ENCODE peak calls at places on chromosomes 1 and 21, in ten cellular contexts. D is colonic mucosa, S is uterus, W is mucosa of descending colon, U is Peyer's patch, B is fibroblast of lung, X is cardiac muscle cell, V is suprapubic skin, I is esophagus squamous epithelium, L is neural progenitor cell. J is an unnamed sample. For H3K36me3, the result is how much of the 10 kb centered on the place peaks cover.

GRCh38 chr1:20180221-20181207 is 5.4 kb upstream of the UBXN10 start:
- DNase-seq in D (no peak), S (no peak), W (peak), U (no peak), B (no peak), X (no peak), V (no peak), I (no peak), L (no peak), J (no peak)

GRCh38 chr1:83998599-83999315 is at the start of gene TTLL7:
- DNase-seq in D (peak), S (peak), W (peak), U (peak), B (peak), X (peak), V (peak), I (peak), L (peak), J (no peak)

GRCh38 chr1:169361281-169361680 is 6.3 kb downstream of the NME7 start:
- DNase-seq in D (no peak), S (no peak), W (no peak), U (no peak), B (peak), X (no peak), V (no peak), I (no peak), L (no peak), J (no peak)

GRCh38 chr1:32068891-32069590 is 3.7 kb upstream of the TMEM39B start:
- DNase-seq in D (no peak), S (no peak), W (no peak), U (no peak), B (no peak), X (no peak), V (no peak), I (no peak), L (peak), J (no peak)

GRCh38 chr1:173302890-173303829 is 96.0 kb upstream of the TNFSF4 start:
- DNase-seq in D (no peak), S (no peak), W (no peak), U (no peak), B (no peak), X (peak), V (no peak), I (no peak), L (peak), J (no peak)

GRCh38 chr1:41341756-41342562 is 19.3 kb upstream of the FOXO6 start:
- DNase-seq in D (peak), S (no peak), W (peak), U (no peak), B (no peak), X (no peak), V (peak), I (no peak), L (peak), J (no peak)

GRCh38 chr1:29395724-29396437 is 159.6 kb downstream of the PTPRU start:
- DNase-seq in D (no peak), S (no peak), W (no peak), U (no peak), B (no peak), X (no peak), V (no peak), I (no peak), L (no peak), J (no peak)

GRCh38 chr1:54547601-54548388 is at the start of gene ACOT11:
- DNase-seq in D (peak), S (peak), W (peak), U (no peak), B (peak), X (peak), V (peak), I (no peak), L (peak), J (no peak)

GRCh38 chr21:36820176-36821031 is 121.5 kb downstream of the SIM2 start:
- DNase-seq in D (no peak), S (no peak), W (no peak), U (no peak), B (no peak), X (peak), V (no peak), I (no peak), L (peak), J (no peak)

GRCh38 chr1:179448429-179449149 is 82.8 kb downstream of the AXDND1 start:
- DNase-seq in D (no peak), S (no peak), W (no peak), U (no peak), B (no peak), X (no peak), V (no peak), I (no peak), L (no peak), J (no peak)

GRCh38 chr1:151210830-151211229 is 12.5 kb downstream of the PIP5K1A start:
- DNase-seq in D (no peak), S (no peak), W (no peak), U (no peak), B (peak), X (no peak), V (no peak), I (no peak), L (no peak), J (no peak)

GRCh38 chr1:109935451-109935900 is 24.8 kb downstream of the CSF1 start:
- DNase-seq in D (peak), S (no peak), W (peak), U (peak), B (no peak), X (no peak), V (no peak), I (no peak), L (no peak), J (no peak)

GRCh38 chr1:92503926-92504750 is 17.4 kb upstream of the GFI1 start:
- DNase-seq in D (no peak), S (no peak), W (no peak), U (no peak), B (no peak), X (no peak), V (no peak), I (no peak), L (no peak), J (no peak)

GRCh38 chr1:117685936-117686806 is 80.3 kb downstream of the TENT5C start:
- DNase-seq in D (no peak), S (no peak), W (peak), U (no peak), B (no peak), X (no peak), V (no peak), I (no peak), L (no peak), J (no peak)

GRCh38 chr21:44868707-44869106 is 4.8 kb downstream of the PTTG1IP start:
- DNase-seq in D (no peak), S (no peak), W (peak), U (peak), B (no peak), X (no peak), V (no peak), I (no peak), L (no peak), J (no peak)

GRCh38 chr1:103106426-103107321 is 1.6 kb downstream of the COL11A1 start:
- DNase-seq in D (no peak), S (no peak), W (no peak), U (no peak), B (peak), X (peak), V (no peak), I (no peak), L (peak), J (no peak)

GRCh38 chr1:85297855-85298629 is 21.6 kb upstream of the BCL10 start:
- DNase-seq in D (peak), S (peak), W (no peak), U (no peak), B (peak), X (no peak), V (no peak), I (no peak), L (no peak), J (peak)

GRCh38 chr1:32494196-32494595 is 29.3 kb downstream of the ZBTB8B start:
- DNase-seq in D (no peak), S (no peak), W (no peak), U (no peak), B (no peak), X (peak), V (no peak), I (no peak), L (no peak), J (no peak)

GRCh38 chr1:155834296-155834926 is 22.6 kb downstream of the GON4L start:
- DNase-seq in D (no peak), S (no peak), W (no peak), U (no peak), B (peak), X (peak), V (no peak), I (no peak), L (peak), J (no peak)

GRCh38 chr1:113109908-113110554 is 37.0 kb downstream of the LRIG2 start:
- DNase-seq in D (no peak), S (peak), W (no peak), U (no peak), B (peak), X (no peak), V (no peak), I (no peak), L (no peak), J (no peak)

GRCh38 chr1:206798384-206798996 is 26.2 kb upstream of the IL10 start:
- DNase-seq in D (no peak), S (no peak), W (no peak), U (no peak), B (no peak), X (no peak), V (no peak), I (no peak), L (no peak), J (no peak)
- TF ChIP-seq CTCF in D (no peak), S (no peak), W (no peak), U (no peak), B (no peak), X (no peak), V (no peak), I (no peak), L (no peak), J (no peak)

GRCh38 chr1:22141493-22141892 is 1.4 kb downstream of the WNT4 start:
- DNase-seq in D (no peak), S (no peak), W (no peak), U (no peak), B (no peak), X (no peak), V (no peak), I (no peak), L (peak), J (no peak)

GRCh38 chr1:22143065-22143514 is at the start of gene WNT4:
- DNase-seq in D (no peak), S (no peak), W (peak), U (peak), B (no peak), X (peak), V (no peak), I (no peak), L (peak), J (no peak)

GRCh38 chr1:22140681-22141080 is 2.2 kb downstream of the WNT4 start:
- DNase-seq in D (no peak), S (no peak), W (no peak), U (no peak), B (no peak), X (no peak), V (no peak), I (no peak), L (no peak), J (no peak)

GRCh38 chr1:22142315-22143064 is 407 bp downstream of the WNT4 start:
- DNase-seq in D (peak), S (no peak), W (peak), U (peak), B (no peak), X (peak), V (no peak), I (no peak), L (peak), J (no peak)

GRCh38 chr1:22141948-22142314 is 966 bp downstream of the WNT4 start:
- DNase-seq in D (no peak), S (no peak), W (no peak), U (no peak), B (no peak), X (peak), V (no peak), I (no peak), L (peak), J (no peak)
- H3K4me3 ChIP-seq in D (peak), S (peak), W (no peak), U (peak), B (no peak), X (peak), V (peak), I (peak), L (peak), J (no peak)

GRCh38 chr1:15761729-15762128 is 3.1 kb downstream of the FBLIM1 start:
- DNase-seq in D (no peak), S (no peak), W (no peak), U (no peak), B (no peak), X (peak), V (no peak), I (no peak), L (no peak), J (no peak)

GRCh38 chr1:15764890-15765289 is 6.3 kb downstream of the FBLIM1 start:
- DNase-seq in D (no peak), S (no peak), W (no peak), U (no peak), B (no peak), X (no peak), V (no peak), I (no peak), L (no peak), J (no peak)

GRCh38 chr1:15764269-15764764 is 5.7 kb downstream of the FBLIM1 start:
- DNase-seq in D (peak), S (no peak), W (peak), U (peak), B (no peak), X (no peak), V (no peak), I (no peak), L (no peak), J (no peak)

GRCh38 chr1:15760520-15761211 is 2.1 kb downstream of the FBLIM1 start:
- DNase-seq in D (peak), S (peak), W (peak), U (no peak), B (peak), X (no peak), V (no peak), I (no peak), L (peak), J (no peak)

GRCh38 chr1:15762546-15762945 is 4.0 kb downstream of the FBLIM1 start:
- DNase-seq in D (no peak), S (no peak), W (no peak), U (no peak), B (no peak), X (no peak), V (no peak), I (no peak), L (no peak), J (no peak)
- H3K36me3 ChIP-seq in D (under half), S (under half), W (under half), U (under half), B (under half), X (under half), V (under half), I (under half), L (under half), J (under half)

DNA sequence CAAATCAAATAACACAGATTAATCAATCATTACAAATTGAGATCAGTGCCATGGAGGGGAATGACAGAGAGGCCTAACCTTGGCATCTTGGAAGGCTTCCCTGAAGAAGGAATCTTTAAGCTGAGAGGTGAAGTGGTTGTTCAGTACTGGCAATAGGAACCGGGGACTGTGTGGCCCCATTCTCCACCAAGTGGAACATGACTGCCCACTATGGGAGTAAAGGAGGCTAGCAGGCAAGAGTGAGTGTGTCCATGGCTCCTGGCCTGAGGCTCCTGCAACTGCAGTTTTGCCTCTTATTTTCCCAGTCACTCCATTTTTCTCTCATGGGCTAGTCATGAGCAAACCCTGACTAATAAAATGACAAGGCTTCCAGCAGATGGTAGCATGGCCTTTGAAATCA is 112.2 kb upstream of the GJB5 start:
- DNase-seq in D (no peak), S (no peak), W (no peak), U (no peak), B (no peak), X (no peak), V (no peak), I (no peak), L (peak), J (no peak)
- TF ChIP-seq CTCF in D (no peak), S (no peak), W (no peak), U (no peak), B (no peak), X (no peak), V (no peak), I (no peak), L (peak), J (peak)

GRCh38 chr1:15261155-15262002 is 14.4 kb downstream of the FHAD1 start:
- DNase-seq in D (peak), S (peak), W (peak), U (peak), B (no peak), X (no peak), V (peak), I (no peak), L (no peak), J (no peak)
- H3K4me3 ChIP-seq in D (no peak), S (no peak), W (no peak), U (peak), B (no peak), X (no peak), V (peak), I (peak), L (no peak), J (peak)

J was measured in GM06990.